ENCODE peak calls at places on chromosome 13, in five cellular contexts. F is activated CD4-positive, alpha-beta T cell treated with anti-CD3 and anti-CD28 coated beads for 1 hour; Q is midbrain; R is caudate nucleus; S is psoas muscle. X is an unnamed sample.

GRCh38 chr13:80131204-80131603 is 209.7 kb downstream of the SPRY2 start:
- DNase-seq in S (peak; percentile 87), R (peak; percentile 44), F (no peak), Q (peak; percentile 88), X (peak; percentile 60)

GRCh38 chr13:99434258-99434788 is 66.9 kb upstream of the TM9SF2 start:
- DNase-seq in Q (no peak), R (no peak), S (no peak), F (peak; percentile 72), X (no peak)

GRCh38 chr13:85230754-85231153 is 568.5 kb downstream of the SLITRK6 start:
- DNase-seq in Q (no peak), F (no peak), S (no peak), R (no peak), X (no peak)

GRCh38 chr13:72648513-72649065 is 78.8 kb downstream of the MZT1 start:
- DNase-seq in R (no peak), F (no peak), S (no peak), Q (no peak), X (peak; percentile 7)

GRCh38 chr13:38202730-38203129 is 146.9 kb upstream of the UFM1 start:
- DNase-seq in Q (no peak), R (no peak), F (no peak), S (no peak), X (no peak)

GRCh38 chr13:21395953-21396352 is 63.1 kb downstream of the ZDHHC20 start:
- DNase-seq in F (no peak), R (no peak), Q (no peak), S (no peak), X (no peak)

GRCh38 chr13:24149306-24150032 is 11.1 kb upstream of the SPATA13 start:
- DNase-seq in F (no peak), S (no peak), Q (no peak), R (no peak), X (no peak)

GRCh38 chr13:46992383-46992952 is 95.6 kb upstream of the HTR2A start:
- DNase-seq in S (no peak), Q (no peak), R (no peak), F (no peak), X (no peak)